ENCODE peak calls at places on chromosomes 11 and 22, in six cellular contexts. Q, V, C, P, S and M are unnamed samples.

GRCh38 chr11:17423533-17424310 is 35.3 kb upstream of the KCNJ11 start:
- DNase-seq in Q (peak), V (no peak), P (no peak), C (no peak), S (no peak), M (no peak)

GRCh38 chr11:130561441-130561881 is 113.0 kb downstream of the ADAMTS15 start:
- DNase-seq in C (peak), P (no peak), Q (no peak), V (no peak), S (no peak), M (no peak)

GRCh38 chr11:15339302-15339701 is 224.6 kb downstream of the INSC start:
- DNase-seq in Q (no peak), P (no peak), S (no peak), C (no peak), V (no peak), M (no peak)

GRCh38 chr11:69909561-69910518 is 90.6 kb upstream of the FGF3 start:
- DNase-seq in P (no peak), V (no peak), S (no peak), Q (no peak), C (peak), M (no peak)

GRCh38 chr11:120431633-120432032 is 79.9 kb upstream of the GRIK4 start:
- DNase-seq in P (no peak), V (no peak), C (peak), S (peak), Q (peak), M (peak)

GRCh38 chr11:65487467-65488272 is 11.2 kb upstream of the MALAT1 start:
- DNase-seq in P (peak), S (peak), C (peak), Q (peak), V (no peak), M (peak)

GRCh38 chr11:58654908-58655296 is 32.4 kb downstream of the CNTF start:
- DNase-seq in Q (no peak), C (no peak), P (no peak), S (no peak), V (no peak), M (no peak)

GRCh38 chr11:22430286-22430685 is 92.1 kb downstream of the SLC17A6 start:
- DNase-seq in S (no peak), Q (no peak), C (peak), P (no peak), V (no peak), M (no peak)

GRCh38 chr22:29581799-29582198 is 886 bp upstream of the NIPSNAP1 start:
- DNase-seq in C (no peak), P (no peak), S (no peak), V (no peak), Q (no peak), M (no peak)

GRCh38 chr11:107688322-107688918 is 23.4 kb downstream of the SLN start:
- DNase-seq in S (no peak), C (no peak), P (no peak), V (no peak), Q (no peak), M (no peak)

GRCh38 chr11:62958547-62959071 is 26.2 kb downstream of the SLC22A6 start:
- DNase-seq in C (peak), P (no peak), S (no peak), V (no peak), Q (no peak), M (peak)

GRCh38 chr11:34192481-34193401 is 87.3 kb downstream of the NAT10 start:
- DNase-seq in S (peak), P (no peak), V (no peak), Q (peak), C (peak), M (peak)

GRCh38 chr11:1604711-1605110 is 3.6 kb downstream of the KRTAP5-3 start:
- DNase-seq in V (no peak), C (no peak), Q (no peak), S (no peak), P (no peak), M (no peak)

GRCh38 chr11:2584812-2585565 is 114.8 kb downstream of the KCNQ1OT1 start:
- DNase-seq in V (no peak), Q (no peak), P (peak), S (no peak), C (no peak), M (no peak)

GRCh38 chr11:57205046-57205671 is 23.4 kb downstream of the LRRC55 start:
- DNase-seq in Q (peak), C (peak), P (no peak), S (no peak), V (no peak), M (no peak)

GRCh38 chr22:19691721-19692341 is 22.5 kb upstream of the SEPTIN5 start:
- DNase-seq in Q (peak), S (peak), V (no peak), C (peak), P (no peak), M (no peak)

GRCh38 chr11:4480577-4481539 is 1.6 kb upstream of the OR52K1 start:
- DNase-seq in P (no peak), Q (peak), C (peak), V (no peak), S (peak), M (no peak)

GRCh38 chr11:113818426-113818825 is 38.8 kb downstream of the CLDN25 start:
- DNase-seq in Q (peak), C (no peak), V (no peak), P (no peak), S (no peak), M (no peak)

GRCh38 chr11:57311109-57311936 is 13.4 kb downstream of the TNKS1BP1 start:
- DNase-seq in V (no peak), C (peak), Q (peak), P (peak), S (peak), M (peak)

GRCh38 chr11:131637469-131638175 is 267.2 kb downstream of the NTM start:
- DNase-seq in V (no peak), P (no peak), C (no peak), S (no peak), Q (no peak), M (no peak)

GRCh38 chr22:50621948-50622722 is 5.8 kb downstream of the ARSA start:
- DNase-seq in V (no peak), S (no peak), P (no peak), Q (peak), C (no peak), M (no peak)

GRCh38 chr11:68215087-68215445 is 2.0 kb upstream of the KMT5B start:
- DNase-seq in P (no peak), V (no peak), S (no peak), C (no peak), Q (no peak), M (no peak)

GRCh38 chr22:24938741-24939341 is 7.7 kb downstream of the LHFPL7 start:
- DNase-seq in P (no peak), C (peak), S (peak), Q (peak), V (no peak), M (no peak)

GRCh38 chr22:45672564-45673481 is 1.2 kb downstream of the ATXN10 start:
- DNase-seq in C (no peak), S (no peak), V (no peak), P (no peak), Q (no peak), M (no peak)

GRCh38 chr22:31800065-31800464 is 46.2 kb downstream of the DEPDC5 start:
- DNase-seq in V (no peak), Q (peak), P (no peak), C (peak), S (peak), M (no peak)

GRCh38 chr11:91310085-91310484 is 914.5 kb upstream of the FAT3 start:
- DNase-seq in V (no peak), P (no peak), Q (no peak), S (no peak), C (no peak), M (no peak)

GRCh38 chr11:33379931-33380330 is 122.8 kb downstream of the HIPK3 start:
- DNase-seq in S (no peak), P (no peak), Q (no peak), C (no peak), V (no peak), M (no peak)

GRCh38 chr11:20238712-20239111 is 78.4 kb upstream of the DBX1 start:
- DNase-seq in Q (peak), P (no peak), S (no peak), V (no peak), C (no peak), M (no peak)

GRCh38 chr22:45651931-45652528 is 19.6 kb upstream of the ATXN10 start:
- DNase-seq in P (no peak), Q (no peak), C (no peak), S (no peak), V (no peak), M (no peak)

GRCh38 chr11:27280131-27280530 is 82.9 kb downstream of the CCDC34 start:
- DNase-seq in P (no peak), C (peak), Q (no peak), S (no peak), V (no peak), M (no peak)

GRCh38 chr11:45384711-45385241 is 98.6 kb upstream of the SYT13 start:
- DNase-seq in P (no peak), C (no peak), S (no peak), V (no peak), Q (no peak), M (no peak)